ENCODE peak calls at places on chromosome 9, in eight cellular contexts. L is neuronal stem cell, S is right cardiac atrium, P is thoracic aorta, I is GM23338, H is left ventricle myocardium inferior, G is prostate gland, O is aorta. Z is an unnamed sample. For H3K4me1 and H3K27me3, the result is how much of the 10 kb centered on the place peaks cover.

GRCh38 chr9:13500034-13500433 is 220.5 kb upstream of the MPDZ start:
- DNase-seq in L (no peak), S (no peak), P (no peak), I (no peak), H (peak), G (no peak), O (no peak), Z (no peak)

GRCh38 chr9:129669141-129669718 is 3.8 kb downstream of the PRRX2 start:
- DNase-seq in L (no peak), S (no peak), P (peak), I (no peak), H (no peak), G (no peak), O (peak), Z (no peak)

GRCh38 chr9:84667571-84668203 is 1.8 kb upstream of the NTRK2 start:
- DNase-seq in L (peak), S (peak), P (no peak), I (peak), H (peak), G (no peak), O (no peak), Z (no peak)

GRCh38 chr9:108182950-108183381 is 672.8 kb downstream of the ACTL7B start:
- DNase-seq in L (no peak), S (no peak), P (no peak), I (no peak), H (no peak), G (no peak), O (peak), Z (no peak)

GRCh38 chr9:126411225-126411947 is 84.8 kb downstream of the MVB12B start:
- DNase-seq in L (no peak), S (no peak), P (no peak), I (no peak), H (no peak), G (no peak), O (no peak), Z (no peak)

GRCh38 chr9:117744856-117745389 is 40.7 kb downstream of the TLR4 start:
- DNase-seq in L (peak), S (peak), P (no peak), I (peak), H (peak), G (no peak), O (peak), Z (peak)

GRCh38 chr9:133534346-133535284 is at the start of gene ADAMTSL2:
- DNase-seq in L (peak), S (peak), P (no peak), I (peak), H (peak), G (peak), O (peak), Z (no peak)

GRCh38 chr9:128636556-128637530 is 19.8 kb downstream of the DYNC2I2 start:
- DNase-seq in L (no peak), S (peak), P (no peak), I (no peak), H (no peak), G (no peak), O (no peak), Z (no peak)

GRCh38 chr9:89604463-89605180 is at the start of gene GADD45G:
- DNase-seq in L (peak), S (peak), P (peak), I (peak), H (peak), G (peak), O (peak), Z (peak)

GRCh38 chr9:138117101-138117750 is 239.6 kb downstream of the CACNA1B start:
- DNase-seq in L (no peak), S (no peak), P (no peak), I (no peak), H (no peak), G (no peak), O (no peak), Z (no peak)

GRCh38 chr9:105950448-105950847 is 256.1 kb downstream of the TMEM38B start:
- DNase-seq in L (no peak), S (no peak), P (no peak), I (no peak), H (no peak), G (no peak), O (no peak), Z (no peak)

GRCh38 chr9:115292584-115293271 is 174.8 kb upstream of the TNC start:
- DNase-seq in L (peak), S (no peak), P (no peak), I (no peak), H (no peak), G (no peak), O (no peak), Z (no peak)

GRCh38 chr9:131020388-131020787 is 11.4 kb downstream of the LAMC3 start:
- DNase-seq in L (no peak), S (no peak), P (no peak), I (no peak), H (no peak), G (no peak), O (no peak), Z (no peak)

GRCh38 chr9:113941056-113941455 is 64.9 kb downstream of the ZNF618 start:
- DNase-seq in L (no peak), S (no peak), P (no peak), I (no peak), H (no peak), G (no peak), O (no peak), Z (no peak)

GRCh38 chr9:133560944-133561343 is 26.4 kb downstream of the ADAMTSL2 start:
- DNase-seq in L (no peak), S (no peak), P (no peak), I (no peak), H (no peak), G (no peak), O (no peak), Z (no peak)

GRCh38 chr9:14517154-14517906 is 175.9 kb downstream of the ZDHHC21 start:
- DNase-seq in L (no peak), S (no peak), P (no peak), I (no peak), H (no peak), G (no peak), O (no peak), Z (no peak)

GRCh38 chr9:88219601-88220000 is 81.3 kb upstream of the SPATA31C2 start:
- DNase-seq in L (no peak), S (no peak), P (no peak), I (no peak), H (no peak), G (no peak), O (no peak), Z (no peak)

GRCh38 chr9:7665874-7666273 is 133.7 kb downstream of the DMAC1 start:
- DNase-seq in L (no peak), S (no peak), P (no peak), I (peak), H (no peak), G (no peak), O (no peak), Z (no peak)

GRCh38 chr9:128523199-128523925 is 18.8 kb downstream of the GLE1 start:
- DNase-seq in L (no peak), S (peak), P (no peak), I (peak), H (peak), G (no peak), O (no peak), Z (no peak)

GRCh38 chr9:85516976-85517637 is 224.6 kb downstream of the AGTPBP1 start:
- DNase-seq in L (no peak), S (no peak), P (no peak), I (no peak), H (no peak), G (no peak), O (no peak), Z (no peak)

GRCh38 chr9:131027048-131027871 is 18.3 kb downstream of the LAMC3 start:
- DNase-seq in L (no peak), S (no peak), P (no peak), I (no peak), H (no peak), G (no peak), O (no peak), Z (no peak)

GRCh38 chr9:129656795-129657390 is 8.6 kb upstream of the PRRX2 start:
- DNase-seq in L (no peak), S (peak), P (no peak), I (no peak), H (no peak), G (peak), O (no peak), Z (no peak)

GRCh38 chr9:105296445-105296844 is 52.0 kb downstream of the SLC44A1 start:
- DNase-seq in L (no peak), S (no peak), P (no peak), I (no peak), H (no peak), G (no peak), O (no peak), Z (no peak)

GRCh38 chr9:106286249-106286648 is 576.7 kb upstream of the ZNF462 start:
- DNase-seq in L (peak), S (no peak), P (no peak), I (peak), H (no peak), G (no peak), O (no peak), Z (no peak)

GRCh38 chr9:33175633-33176325 is 8.6 kb upstream of the B4GALT1 start:
- DNase-seq in L (no peak), S (no peak), P (no peak), I (no peak), H (no peak), G (no peak), O (no peak), Z (no peak)

GRCh38 chr9:72467766-72468738 is 53.4 kb upstream of the TMC1 start:
- DNase-seq in L (no peak), S (no peak), P (no peak), I (no peak), H (no peak), G (no peak), O (no peak), Z (no peak)

GRCh38 chr9:100269656-100270055 is 83.1 kb downstream of the TEX10 start:
- DNase-seq in L (no peak), S (no peak), P (no peak), I (no peak), H (no peak), G (no peak), O (no peak), Z (no peak)

GRCh38 chr9:120580591-120580896 is 577 bp upstream of the CDK5RAP2 start:
- DNase-seq in L (no peak), S (no peak), P (no peak), I (peak), H (no peak), G (no peak), O (no peak), Z (no peak)

GRCh38 chr9:125912667-125913066 is 165.5 kb downstream of the PBX3 start:
- DNase-seq in L (no peak), S (no peak), P (no peak), I (no peak), H (no peak), G (no peak), O (no peak), Z (no peak)

GRCh38 chr9:98709968-98710965 is 1.5 kb upstream of the GABBR2 start:
- DNase-seq in L (no peak), S (no peak), P (no peak), I (peak), H (no peak), G (no peak), O (no peak), Z (no peak)

GRCh38 chr9:6562194-6562593 is 83.3 kb downstream of the GLDC start:
- DNase-seq in L (no peak), S (no peak), P (no peak), I (no peak), H (no peak), G (no peak), O (no peak), Z (no peak)

GRCh38 chr9:37035472-37036236 is 1.6 kb upstream of the PAX5 start:
- DNase-seq in L (no peak), S (peak), P (no peak), I (peak), H (no peak), G (no peak), O (no peak), Z (no peak)

GRCh38 chr9:90132866-90133265 is 509.8 kb downstream of the DIRAS2 start:
- DNase-seq in L (no peak), S (no peak), P (no peak), I (no peak), H (no peak), G (no peak), O (no peak), Z (no peak)

GRCh38 chr9:134320195-134320885 is 5.9 kb upstream of the RXRA start:
- DNase-seq in L (no peak), S (peak), P (no peak), I (peak), H (peak), G (no peak), O (no peak), Z (peak)

GRCh38 chr9:34554211-34555001 is 31.6 kb upstream of the ENHO start:
- DNase-seq in L (no peak), S (no peak), P (no peak), I (no peak), H (no peak), G (no peak), O (peak), Z (no peak)

GRCh38 chr9:79663299-79663698 is 91.5 kb downstream of the TLE4 start:
- DNase-seq in L (peak), S (no peak), P (no peak), I (peak), H (no peak), G (no peak), O (no peak), Z (no peak)

GRCh38 chr9:79665926-79666325 is 94.2 kb downstream of the TLE4 start:
- DNase-seq in L (no peak), S (no peak), P (no peak), I (no peak), H (no peak), G (no peak), O (no peak), Z (no peak)

GRCh38 chr9:79663878-79664277 is 92.1 kb downstream of the TLE4 start:
- DNase-seq in L (peak), S (no peak), P (no peak), I (no peak), H (no peak), G (no peak), O (no peak), Z (no peak)

GRCh38 chr9:79664375-79664825 is 92.6 kb downstream of the TLE4 start:
- DNase-seq in L (no peak), S (no peak), P (no peak), I (no peak), H (no peak), G (no peak), O (peak), Z (no peak)

GRCh38 chr9:79665383-79665782 is 93.6 kb downstream of the TLE4 start:
- DNase-seq in L (no peak), S (no peak), P (no peak), I (no peak), H (no peak), G (no peak), O (no peak), Z (no peak)
- H3K4me1 ChIP-seq in L (under half), S (under half), P (under half), I (half or more), H (half or more), G (under half), O (under half), Z (under half)

GRCh38 chr9:136664000-136664798 is 1.5 kb downstream of the EGFL7 start:
- DNase-seq in L (no peak), S (peak), P (no peak), I (no peak), H (no peak), G (no peak), O (no peak), Z (no peak)
- H3K27me3 ChIP-seq in L (under half), S (under half), P (under half), I (under half), H (under half), G (under half), O (under half), Z (half or more)

DNA sequence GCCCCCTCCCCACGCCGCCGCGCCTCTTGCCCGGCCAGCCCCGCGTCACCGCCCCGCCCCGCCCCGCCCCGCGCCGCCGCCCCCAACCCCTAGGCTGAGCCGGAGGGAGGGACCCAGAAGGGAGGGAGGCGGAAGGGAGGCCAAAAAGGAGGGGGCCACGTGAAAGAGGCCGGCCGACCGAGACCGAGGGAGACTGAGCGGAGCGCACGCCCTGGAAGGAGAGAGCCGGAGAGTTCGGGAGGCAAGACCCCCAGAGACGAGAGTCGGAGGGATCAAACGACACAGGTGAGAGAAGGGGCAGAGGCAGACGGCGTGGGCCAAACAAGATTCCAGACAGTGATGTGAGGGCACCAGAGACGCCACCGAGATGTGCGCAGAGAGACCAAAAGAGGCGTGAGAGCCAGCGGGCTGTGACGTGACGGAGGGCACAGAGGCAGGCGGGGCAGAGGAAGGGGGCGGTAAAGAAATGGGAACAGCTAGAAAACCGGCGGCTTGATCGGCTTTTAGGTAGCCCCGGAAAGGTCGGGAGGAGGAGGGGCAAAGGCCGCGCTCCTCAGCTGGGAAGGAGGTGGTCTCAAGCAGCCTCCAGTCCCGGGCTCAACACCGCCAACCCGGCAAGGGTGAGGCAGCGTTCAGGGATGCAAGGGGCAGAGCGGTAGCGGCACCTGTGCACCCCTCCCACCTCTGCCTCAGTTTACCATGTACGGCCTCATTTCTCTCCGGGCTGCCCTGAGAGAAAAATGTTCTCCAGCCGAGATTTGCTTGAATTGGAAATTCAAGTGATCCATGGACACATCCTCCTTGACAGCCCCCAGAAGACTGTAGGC is 414 bp upstream of the BARX1 start:
- DNase-seq in L (no peak), S (no peak), P (no peak), I (peak), H (no peak), G (no peak), O (no peak), Z (no peak)
- H3K4me3 ChIP-seq in L (peak), S (peak), P (peak), I (peak), H (peak), G (peak), O (no peak), Z (peak)

DNA sequence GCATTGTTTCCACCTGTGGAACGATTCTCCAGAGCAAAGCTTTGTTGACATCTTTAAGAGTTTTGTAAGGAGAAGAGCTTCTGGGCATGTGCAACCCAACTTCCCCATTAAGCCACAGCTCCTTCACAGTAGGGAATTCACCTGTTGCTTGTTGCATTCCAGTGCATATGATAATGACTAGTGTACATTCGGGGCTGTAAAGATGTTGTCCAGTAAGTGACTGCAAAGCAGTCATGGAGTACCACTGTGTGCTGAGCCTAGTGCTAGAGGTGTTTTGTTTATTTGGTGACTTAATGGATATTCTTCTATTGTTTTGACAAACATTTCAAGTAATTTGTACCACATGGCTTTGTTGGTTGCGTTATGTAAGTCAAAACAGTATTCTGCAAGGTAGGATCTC is 12.8 kb downstream of the UGCG start:
- DNase-seq in L (no peak), S (no peak), P (no peak), I (no peak), H (no peak), G (no peak), O (no peak), Z (no peak)
- H3K4me1 ChIP-seq in L (under half), S (under half), P (under half), I (under half), H (half or more), G (under half), O (under half), Z (under half)